ENCODE peak calls at places on chromosomes 2 and 18, in four cellular contexts. W is GM12865, D is dorsolateral prefrontal cortex, N is AG10803. B is an unnamed sample.

GRCh38 chr18:28407681-28408080 is 230.8 kb upstream of the CDH2 start:
- DNase-seq in W (no peak), D (no peak), N (peak; percentile 69), B (no peak)

GRCh38 chr2:101770672-101771071 is 73.2 kb downstream of the MAP4K4 start:
- DNase-seq in W (peak; percentile 72), D (no peak), N (peak; percentile 63), B (no peak)

GRCh38 chr2:157349949-157350510 is 24.4 kb upstream of the ERMN start:
- DNase-seq in W (no peak), D (no peak), N (peak; percentile 25), B (no peak)

GRCh38 chr18:55529581-55529980 is 58.4 kb downstream of the TCF4 start:
- DNase-seq in W (no peak), D (no peak), N (no peak), B (no peak)

GRCh38 chr2:287471-287885 is 413 bp downstream of the ALKAL2 start:
- DNase-seq in W (no peak), D (no peak), N (peak; percentile 25), B (no peak)

GRCh38 chr18:78407456-78407823 is 572.2 kb upstream of the SALL3 start:
- DNase-seq in W (no peak), D (no peak), N (no peak), B (no peak)

GRCh38 chr2:63488118-63488713 is 100.1 kb downstream of the WDPCP start:
- DNase-seq in W (peak; percentile 44), D (peak; percentile 50), N (peak; percentile 49), B (no peak)

GRCh38 chr18:70931942-70932814 is 643.3 kb downstream of the SOCS6 start:
- DNase-seq in W (peak; percentile 9), D (no peak), N (peak; percentile 1), B (no peak)

GRCh38 chr2:113276216-113276905 is 2.4 kb downstream of the PAX8 start:
- DNase-seq in W (no peak), D (no peak), N (no peak), B (no peak)

GRCh38 chr2:237262838-237263771 is 150.9 kb downstream of the COL6A3 start:
- DNase-seq in W (no peak), D (no peak), N (peak; percentile 89), B (no peak)

GRCh38 chr2:46801731-46802664 is 113.6 kb downstream of the MCFD2 start:
- DNase-seq in W (no peak), D (no peak), N (peak; percentile 66), B (no peak)

GRCh38 chr2:231667497-231667896 is 40.8 kb upstream of the PTMA start:
- DNase-seq in W (no peak), D (no peak), N (no peak), B (no peak)

GRCh38 chr2:19176172-19176852 is 182.1 kb downstream of the OSR1 start:
- DNase-seq in W (no peak), D (no peak), N (no peak), B (no peak)

DNA sequence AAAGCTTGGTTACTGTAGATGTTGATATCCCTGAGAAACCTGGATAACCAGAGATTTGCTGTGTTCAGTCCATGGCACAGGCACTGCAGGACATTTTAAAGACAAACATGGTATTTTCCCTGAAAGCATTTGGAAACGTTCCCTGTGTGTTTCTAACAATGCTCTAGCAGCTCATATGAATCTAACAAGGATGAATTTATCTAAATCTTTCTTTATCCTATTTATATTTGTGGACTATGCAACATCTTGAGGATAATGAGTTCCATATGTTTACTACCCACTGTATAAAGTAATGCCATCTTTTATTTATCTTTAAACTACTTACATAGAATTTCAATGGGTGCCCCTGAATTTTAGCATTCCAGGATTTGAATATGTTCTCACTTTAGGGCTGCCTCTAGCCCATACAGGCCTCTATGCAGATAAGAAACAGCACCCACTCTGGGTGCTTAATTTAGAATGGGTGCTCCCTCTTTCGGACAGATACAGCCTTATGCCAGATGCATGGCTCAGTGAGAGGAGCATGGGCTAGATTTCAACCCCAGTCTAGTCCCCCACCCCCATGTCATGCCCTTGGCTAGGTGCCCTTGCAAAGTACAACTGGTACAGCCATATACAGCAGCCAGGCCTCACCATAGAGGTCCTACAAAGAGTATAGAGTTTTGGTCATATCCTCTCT is 50.6 kb upstream of the NEMP2 start:
- DNase-seq in W (no peak), D (no peak), N (peak; percentile 40), B (no peak)
- TF ChIP-seq CTCF in W (no peak), D (no peak), N (no peak), B (no peak)

GRCh38 chr2:226791487-226792081 is 8.0 kb downstream of the IRS1 start:
- DNase-seq in W (peak; percentile 93), D (peak; percentile 81), N (peak; percentile 81), B (peak; percentile 96)
- TF ChIP-seq CTCF in W (peak; percentile 46), D (peak; percentile 50), N (no peak), B (peak; percentile 75)

DNA sequence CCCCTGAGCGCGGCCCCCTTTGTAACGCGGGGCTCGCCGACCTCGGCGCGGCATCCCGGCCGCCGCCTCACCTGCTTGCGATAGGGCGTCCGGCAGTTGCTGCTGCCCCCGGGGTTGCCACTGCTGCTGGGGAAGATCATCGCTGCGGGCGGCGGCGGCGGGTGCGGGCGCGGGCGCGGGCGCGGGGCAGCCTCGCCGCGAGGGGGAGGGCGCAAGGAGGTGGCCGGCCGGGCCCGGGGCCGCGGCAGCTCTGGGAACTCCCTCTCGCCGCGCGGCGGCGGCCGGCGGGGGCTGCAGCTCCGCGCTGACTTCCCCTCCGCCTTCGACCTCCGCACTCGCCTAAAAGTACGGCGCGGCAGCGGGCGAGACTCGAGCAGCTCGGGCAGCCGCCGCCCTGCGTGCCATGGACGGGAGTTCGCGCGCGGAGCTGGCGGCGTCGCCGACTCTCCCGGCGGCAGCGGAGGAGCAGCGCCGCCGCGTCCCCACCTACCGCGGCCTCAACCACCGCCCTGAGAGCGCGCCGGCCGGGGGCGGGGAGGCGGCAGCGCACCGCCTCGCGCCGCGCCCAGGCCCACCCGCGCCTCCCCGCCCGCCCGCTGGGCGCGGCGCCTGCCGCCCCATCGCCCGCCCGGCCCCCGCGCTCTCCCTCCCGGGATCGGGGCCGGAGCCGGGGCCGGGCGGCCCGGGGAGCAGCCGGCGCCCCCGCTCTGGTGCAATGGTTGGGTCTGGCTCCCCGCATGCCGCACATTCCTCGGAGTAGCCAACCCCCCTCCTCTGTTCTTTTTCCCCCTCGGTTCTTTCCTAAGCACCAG is 86.0 kb downstream of the RBMS1 start:
- DNase-seq in W (peak; percentile 46), D (no peak), N (peak; percentile 87), B (no peak)
- TF ChIP-seq CTCF in W (no peak), D (no peak), N (no peak), B (peak; percentile 52)

GRCh38 chr2:216774620-216775019 is 79.3 kb upstream of the IGFBP5 start:
- DNase-seq in W (no peak), D (no peak), N (peak; percentile 90), B (no peak)

GRCh38 chr2:216770050-216770449 is 74.7 kb upstream of the IGFBP5 start:
- DNase-seq in W (no peak), D (no peak), N (no peak), B (no peak)

GRCh38 chr2:216774180-216774579 is 78.8 kb upstream of the IGFBP5 start:
- DNase-seq in W (no peak), D (no peak), N (peak; percentile 21), B (no peak)

GRCh38 chr2:216775043-216775453 is 79.7 kb upstream of the IGFBP5 start:
- DNase-seq in W (no peak), D (no peak), N (peak; percentile 97), B (no peak)

GRCh38 chr2:216773072-216773471 is 77.7 kb upstream of the IGFBP5 start:
- DNase-seq in W (no peak), D (no peak), N (no peak), B (no peak)
- TF ChIP-seq CTCF in W (no peak), D (no peak), N (no peak), B (no peak)

GRCh38 chr2:219541611-219542180 is 1.9 kb downstream of the CHPF start:
- DNase-seq in W (peak; percentile 93), D (peak; percentile 66), N (peak; percentile 37), B (no peak)
- TF ChIP-seq CTCF in W (peak; percentile 91), D (peak; percentile 92), N (peak; percentile 69), B (peak; percentile 100)

DNA sequence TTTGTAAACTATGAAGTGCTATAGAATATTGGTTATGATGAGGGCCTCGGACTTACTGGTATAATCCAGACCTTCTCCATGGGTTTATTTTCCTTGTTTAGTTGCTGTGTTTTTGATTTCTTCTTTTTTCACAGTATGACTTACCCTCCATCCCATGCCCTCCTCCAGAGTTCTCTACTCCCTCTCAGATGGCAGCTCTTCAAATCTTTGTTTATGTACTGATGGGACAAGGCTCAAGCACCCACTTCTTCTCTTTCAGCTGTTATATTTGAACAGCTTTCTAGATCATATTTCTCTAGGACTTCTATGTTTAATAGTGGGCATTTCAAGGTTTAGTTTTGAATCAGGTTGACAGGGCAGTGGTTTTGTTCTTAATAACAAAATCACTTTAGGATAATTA is 43.9 kb downstream of the CLIP4 start:
- DNase-seq in W (no peak), D (no peak), N (no peak), B (no peak)
- TF ChIP-seq CTCF in W (no peak), D (no peak), N (no peak), B (no peak)

DNA sequence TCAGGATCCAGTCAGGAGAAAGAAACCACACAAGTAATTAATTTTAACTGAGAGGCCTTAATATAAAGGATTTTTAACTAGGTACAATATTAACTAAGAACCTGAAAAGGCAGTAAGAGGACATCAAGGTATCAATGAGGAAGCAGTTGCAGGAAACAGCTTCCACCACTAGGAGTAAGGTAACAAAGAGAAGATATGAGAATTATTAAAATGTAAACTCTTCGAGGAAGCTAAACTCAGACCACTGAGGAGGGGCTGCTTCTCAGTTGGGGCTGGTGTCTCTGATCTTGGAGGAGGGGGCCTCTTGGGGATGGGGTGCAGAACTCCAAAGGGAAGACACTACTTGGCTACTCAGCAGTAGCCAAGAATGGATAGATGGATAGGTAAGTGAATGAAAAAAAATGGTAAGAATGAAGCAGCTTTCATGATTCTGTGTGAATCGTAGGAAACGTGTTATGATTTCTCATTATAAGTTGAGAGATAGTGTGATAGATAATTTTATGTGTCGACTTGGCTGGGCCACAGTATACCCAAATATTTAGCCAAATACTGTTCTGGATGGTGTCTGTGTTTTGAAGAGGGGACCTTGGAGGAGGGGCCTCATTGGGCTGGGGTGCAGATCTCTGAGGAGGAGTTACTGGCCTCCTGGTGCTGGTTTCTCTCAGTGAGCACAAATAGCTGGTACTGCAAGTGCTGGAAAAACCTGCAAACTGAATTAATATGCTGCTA is 547.7 kb upstream of the LRRTM1 start:
- DNase-seq in W (peak; percentile 8), D (no peak), N (no peak), B (no peak)
- TF ChIP-seq CTCF in W (no peak), D (no peak), N (no peak), B (no peak)

B was measured in chondrocyte.